ENCODE peak calls at places on chromosomes 12 and 14, in seven cellular contexts. One of them, this sample, is unnamed.
A peak's percentile ranks its signal among the peaks of the same experiment; 100 is the strongest.

GRCh38 chr14:92380582-92380981 is 57.6 kb downstream of the SLC24A4 start:
- DNase-seq in endothelial cell: no peak
- DNase-seq in fibroblast of mammary gland: no peak
- DNase-seq in ovary: no peak
- DNase-seq in progenitor cell of endocrine pancreas: no peak
- DNase-seq in epithelial cell of esophagus: no peak
- DNase-seq in CD8-positive, alpha-beta T cell: no peak
- DNase-seq in this sample: no peak

GRCh38 chr14:36582011-36582873 is at the start of gene NKX2-8:
- DNase-seq in endothelial cell: peak; percentile 16
- DNase-seq in fibroblast of mammary gland: no peak
- DNase-seq in ovary: no peak
- DNase-seq in progenitor cell of endocrine pancreas: no peak
- DNase-seq in epithelial cell of esophagus: peak; percentile 25
- DNase-seq in CD8-positive, alpha-beta T cell: no peak
- DNase-seq in this sample: no peak

GRCh38 chr14:70906785-70907171 is 481 bp upstream of the PCNX1 start:
- DNase-seq in endothelial cell: no peak
- DNase-seq in fibroblast of mammary gland: no peak
- DNase-seq in ovary: no peak
- DNase-seq in progenitor cell of endocrine pancreas: no peak
- DNase-seq in epithelial cell of esophagus: peak; percentile 44
- DNase-seq in CD8-positive, alpha-beta T cell: no peak
- DNase-seq in this sample: no peak

GRCh38 chr12:13504736-13505135 is 308.2 kb downstream of the EMP1 start:
- DNase-seq in endothelial cell: no peak
- DNase-seq in fibroblast of mammary gland: no peak
- DNase-seq in ovary: no peak
- DNase-seq in progenitor cell of endocrine pancreas: no peak
- DNase-seq in epithelial cell of esophagus: peak; percentile 31
- DNase-seq in CD8-positive, alpha-beta T cell: no peak
- DNase-seq in this sample: no peak

GRCh38 chr14:89017417-89017816 is 193.0 kb downstream of the TTC8 start:
- DNase-seq in endothelial cell: no peak
- DNase-seq in fibroblast of mammary gland: no peak
- DNase-seq in ovary: no peak
- DNase-seq in progenitor cell of endocrine pancreas: no peak
- DNase-seq in epithelial cell of esophagus: no peak
- DNase-seq in CD8-positive, alpha-beta T cell: no peak
- DNase-seq in this sample: no peak

GRCh38 chr12:39047539-39048078 is 142.2 kb upstream of the CPNE8 start:
- DNase-seq in endothelial cell: no peak
- DNase-seq in fibroblast of mammary gland: no peak
- DNase-seq in ovary: no peak
- DNase-seq in progenitor cell of endocrine pancreas: no peak
- DNase-seq in epithelial cell of esophagus: no peak
- DNase-seq in CD8-positive, alpha-beta T cell: no peak
- DNase-seq in this sample: no peak

GRCh38 chr14:31761325-31761724 is 200.1 kb downstream of the NUBPL start:
- DNase-seq in endothelial cell: no peak
- DNase-seq in fibroblast of mammary gland: no peak
- DNase-seq in ovary: no peak
- DNase-seq in progenitor cell of endocrine pancreas: no peak
- DNase-seq in epithelial cell of esophagus: no peak
- DNase-seq in CD8-positive, alpha-beta T cell: no peak
- DNase-seq in this sample: no peak

GRCh38 chr12:54571857-54572195 is 16.6 kb downstream of the PPP1R1A start:
- DNase-seq in endothelial cell: no peak
- DNase-seq in fibroblast of mammary gland: no peak
- DNase-seq in ovary: no peak
- DNase-seq in progenitor cell of endocrine pancreas: no peak
- DNase-seq in epithelial cell of esophagus: no peak
- DNase-seq in CD8-positive, alpha-beta T cell: no peak
- DNase-seq in this sample: no peak

GRCh38 chr14:99579903-99580570 is 24.0 kb downstream of the CCDC85C start:
- DNase-seq in endothelial cell: no peak
- DNase-seq in fibroblast of mammary gland: no peak
- DNase-seq in ovary: no peak
- DNase-seq in progenitor cell of endocrine pancreas: peak; percentile 50
- DNase-seq in epithelial cell of esophagus: peak; percentile 93
- DNase-seq in CD8-positive, alpha-beta T cell: no peak
- DNase-seq in this sample: no peak

GRCh38 chr12:92007787-92008186 is 137.9 kb downstream of the BTG1 start:
- DNase-seq in endothelial cell: no peak
- DNase-seq in fibroblast of mammary gland: no peak
- DNase-seq in ovary: no peak
- DNase-seq in progenitor cell of endocrine pancreas: no peak
- DNase-seq in epithelial cell of esophagus: no peak
- DNase-seq in CD8-positive, alpha-beta T cell: no peak
- DNase-seq in this sample: no peak

GRCh38 chr12:124037341-124037740 is 64.3 kb downstream of the ZNF664 start:
- DNase-seq in endothelial cell: no peak
- DNase-seq in fibroblast of mammary gland: no peak
- DNase-seq in ovary: no peak
- DNase-seq in progenitor cell of endocrine pancreas: no peak
- DNase-seq in epithelial cell of esophagus: no peak
- DNase-seq in CD8-positive, alpha-beta T cell: no peak
- DNase-seq in this sample: no peak

GRCh38 chr12:29241821-29242591 is 92.9 kb downstream of the FAR2 start:
- DNase-seq in endothelial cell: no peak
- DNase-seq in fibroblast of mammary gland: peak; percentile 96
- DNase-seq in ovary: no peak
- DNase-seq in progenitor cell of endocrine pancreas: no peak
- DNase-seq in epithelial cell of esophagus: peak; percentile 96
- DNase-seq in CD8-positive, alpha-beta T cell: no peak
- DNase-seq in this sample: no peak

GRCh38 chr14:97943619-97944018 is 1146.4 kb downstream of the VRK1 start:
- DNase-seq in endothelial cell: no peak
- DNase-seq in fibroblast of mammary gland: no peak
- DNase-seq in ovary: no peak
- DNase-seq in progenitor cell of endocrine pancreas: no peak
- DNase-seq in epithelial cell of esophagus: no peak
- DNase-seq in CD8-positive, alpha-beta T cell: no peak
- DNase-seq in this sample: no peak

GRCh38 chr14:102554835-102555819 is 37.3 kb upstream of the RCOR1 start:
- DNase-seq in endothelial cell: peak; percentile 44
- DNase-seq in fibroblast of mammary gland: no peak
- DNase-seq in ovary: peak; percentile 59
- DNase-seq in progenitor cell of endocrine pancreas: peak; percentile 31
- DNase-seq in epithelial cell of esophagus: peak; percentile 46
- DNase-seq in CD8-positive, alpha-beta T cell: peak; percentile 66
- DNase-seq in this sample: no peak

GRCh38 chr14:57574617-57575288 is 81.1 kb upstream of the CCDC198 start:
- DNase-seq in endothelial cell: no peak
- DNase-seq in fibroblast of mammary gland: peak; percentile 1
- DNase-seq in ovary: no peak
- DNase-seq in progenitor cell of endocrine pancreas: no peak
- DNase-seq in epithelial cell of esophagus: peak; percentile 2
- DNase-seq in CD8-positive, alpha-beta T cell: no peak
- DNase-seq in this sample: no peak

GRCh38 chr12:125091401-125091800 is 26.2 kb downstream of the AACS start:
- DNase-seq in endothelial cell: no peak
- DNase-seq in fibroblast of mammary gland: no peak
- DNase-seq in ovary: no peak
- DNase-seq in progenitor cell of endocrine pancreas: no peak
- DNase-seq in epithelial cell of esophagus: no peak
- DNase-seq in CD8-positive, alpha-beta T cell: no peak
- DNase-seq in this sample: no peak

GRCh38 chr12:125090437-125090836 is 25.2 kb downstream of the AACS start:
- DNase-seq in endothelial cell: no peak
- DNase-seq in fibroblast of mammary gland: no peak
- DNase-seq in ovary: no peak
- DNase-seq in progenitor cell of endocrine pancreas: no peak
- DNase-seq in epithelial cell of esophagus: no peak
- DNase-seq in CD8-positive, alpha-beta T cell: no peak
- DNase-seq in this sample: no peak

GRCh38 chr12:125092108-125092871 is 27.1 kb downstream of the AACS start:
- DNase-seq in endothelial cell: no peak
- DNase-seq in fibroblast of mammary gland: peak; percentile 6
- DNase-seq in ovary: peak; percentile 54
- DNase-seq in progenitor cell of endocrine pancreas: no peak
- DNase-seq in epithelial cell of esophagus: no peak
- DNase-seq in CD8-positive, alpha-beta T cell: no peak
- DNase-seq in this sample: no peak

GRCh38 chr12:125089626-125090025 is 24.4 kb downstream of the AACS start:
- DNase-seq in endothelial cell: no peak
- DNase-seq in fibroblast of mammary gland: no peak
- DNase-seq in ovary: no peak
- DNase-seq in progenitor cell of endocrine pancreas: no peak
- DNase-seq in epithelial cell of esophagus: no peak
- DNase-seq in CD8-positive, alpha-beta T cell: no peak
- DNase-seq in this sample: no peak

DNA sequence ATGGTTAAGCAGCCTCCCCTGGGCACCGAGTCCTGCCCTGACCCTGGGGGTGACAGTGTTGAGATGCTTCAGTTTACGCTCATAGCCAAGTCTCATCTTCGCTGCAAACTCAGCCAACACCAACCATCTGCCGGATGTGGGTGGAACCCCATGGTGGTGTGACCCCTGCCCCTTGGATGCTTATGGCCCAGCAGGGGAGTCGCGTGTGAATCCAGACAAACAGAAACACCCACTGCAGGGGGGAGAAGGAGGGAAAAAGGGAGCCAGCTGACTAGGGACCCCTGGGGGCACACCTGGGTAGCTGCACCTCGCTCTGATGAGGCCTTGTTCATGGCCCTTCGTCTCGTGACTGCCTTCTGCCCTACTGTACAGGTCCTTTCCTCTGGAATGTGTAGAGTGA is 23.8 kb downstream of the AACS start:
- DNase-seq in endothelial cell: no peak
- DNase-seq in fibroblast of mammary gland: no peak
- DNase-seq in ovary: no peak
- DNase-seq in progenitor cell of endocrine pancreas: no peak
- DNase-seq in epithelial cell of esophagus: no peak
- DNase-seq in CD8-positive, alpha-beta T cell: no peak
- DNase-seq in this sample: no peak
- TF ChIP-seq CTCF in endothelial cell: no peak
- TF ChIP-seq CTCF in fibroblast of mammary gland: no peak
- TF ChIP-seq CTCF in ovary: no peak
- TF ChIP-seq CTCF in progenitor cell of endocrine pancreas: no peak
- TF ChIP-seq CTCF in epithelial cell of esophagus: no peak
- TF ChIP-seq CTCF in CD8-positive, alpha-beta T cell: no peak
- TF ChIP-seq CTCF in this sample: no peak

GRCh38 chr12:57983858-57984505 is 42.6 kb downstream of the ATP23 start:
- DNase-seq in endothelial cell: no peak
- DNase-seq in fibroblast of mammary gland: no peak
- DNase-seq in ovary: no peak
- DNase-seq in progenitor cell of endocrine pancreas: no peak
- DNase-seq in epithelial cell of esophagus: no peak
- DNase-seq in CD8-positive, alpha-beta T cell: no peak
- DNase-seq in this sample: no peak

GRCh38 chr12:57985685-57986084 is 44.3 kb downstream of the ATP23 start:
- DNase-seq in endothelial cell: no peak
- DNase-seq in fibroblast of mammary gland: no peak
- DNase-seq in ovary: no peak
- DNase-seq in progenitor cell of endocrine pancreas: no peak
- DNase-seq in epithelial cell of esophagus: no peak
- DNase-seq in CD8-positive, alpha-beta T cell: no peak
- DNase-seq in this sample: no peak

GRCh38 chr12:57984629-57985151 is 43.3 kb downstream of the ATP23 start:
- DNase-seq in endothelial cell: no peak
- DNase-seq in fibroblast of mammary gland: no peak
- DNase-seq in ovary: no peak
- DNase-seq in progenitor cell of endocrine pancreas: no peak
- DNase-seq in epithelial cell of esophagus: no peak
- DNase-seq in CD8-positive, alpha-beta T cell: no peak
- DNase-seq in this sample: no peak

GRCh38 chr12:57983150-57983857 is 41.9 kb downstream of the ATP23 start:
- DNase-seq in endothelial cell: peak; percentile 55
- DNase-seq in fibroblast of mammary gland: peak; percentile 70
- DNase-seq in ovary: no peak
- DNase-seq in progenitor cell of endocrine pancreas: no peak
- DNase-seq in epithelial cell of esophagus: peak; percentile 68
- DNase-seq in CD8-positive, alpha-beta T cell: no peak
- DNase-seq in this sample: no peak
- TF ChIP-seq CTCF in endothelial cell: peak; percentile 73
- TF ChIP-seq CTCF in fibroblast of mammary gland: peak; percentile 64
- TF ChIP-seq CTCF in ovary: no peak
- TF ChIP-seq CTCF in progenitor cell of endocrine pancreas: peak; percentile 84
- TF ChIP-seq CTCF in epithelial cell of esophagus: peak; percentile 73
- TF ChIP-seq CTCF in CD8-positive, alpha-beta T cell: peak; percentile 56
- TF ChIP-seq CTCF in this sample: peak; percentile 92

GRCh38 chr12:15534322-15534721 is 212.0 kb downstream of the PTPRO start:
- DNase-seq in endothelial cell: no peak
- DNase-seq in fibroblast of mammary gland: peak; percentile 37
- DNase-seq in ovary: no peak
- DNase-seq in progenitor cell of endocrine pancreas: no peak
- DNase-seq in epithelial cell of esophagus: no peak
- DNase-seq in CD8-positive, alpha-beta T cell: no peak
- DNase-seq in this sample: no peak

GRCh38 chr12:15534870-15535269 is 212.6 kb downstream of the PTPRO start:
- DNase-seq in endothelial cell: no peak
- DNase-seq in fibroblast of mammary gland: peak; percentile 80
- DNase-seq in ovary: no peak
- DNase-seq in progenitor cell of endocrine pancreas: no peak
- DNase-seq in epithelial cell of esophagus: peak; percentile 58
- DNase-seq in CD8-positive, alpha-beta T cell: no peak
- DNase-seq in this sample: no peak

GRCh38 chr12:15530361-15530760 is 208.1 kb downstream of the PTPRO start:
- DNase-seq in endothelial cell: no peak
- DNase-seq in fibroblast of mammary gland: peak; percentile 55
- DNase-seq in ovary: no peak
- DNase-seq in progenitor cell of endocrine pancreas: no peak
- DNase-seq in epithelial cell of esophagus: no peak
- DNase-seq in CD8-positive, alpha-beta T cell: no peak
- DNase-seq in this sample: no peak

GRCh38 chr12:15535287-15535895 is 213.1 kb downstream of the PTPRO start:
- DNase-seq in endothelial cell: no peak
- DNase-seq in fibroblast of mammary gland: no peak
- DNase-seq in ovary: no peak
- DNase-seq in progenitor cell of endocrine pancreas: no peak
- DNase-seq in epithelial cell of esophagus: peak; percentile 33
- DNase-seq in CD8-positive, alpha-beta T cell: no peak
- DNase-seq in this sample: no peak

DNA sequence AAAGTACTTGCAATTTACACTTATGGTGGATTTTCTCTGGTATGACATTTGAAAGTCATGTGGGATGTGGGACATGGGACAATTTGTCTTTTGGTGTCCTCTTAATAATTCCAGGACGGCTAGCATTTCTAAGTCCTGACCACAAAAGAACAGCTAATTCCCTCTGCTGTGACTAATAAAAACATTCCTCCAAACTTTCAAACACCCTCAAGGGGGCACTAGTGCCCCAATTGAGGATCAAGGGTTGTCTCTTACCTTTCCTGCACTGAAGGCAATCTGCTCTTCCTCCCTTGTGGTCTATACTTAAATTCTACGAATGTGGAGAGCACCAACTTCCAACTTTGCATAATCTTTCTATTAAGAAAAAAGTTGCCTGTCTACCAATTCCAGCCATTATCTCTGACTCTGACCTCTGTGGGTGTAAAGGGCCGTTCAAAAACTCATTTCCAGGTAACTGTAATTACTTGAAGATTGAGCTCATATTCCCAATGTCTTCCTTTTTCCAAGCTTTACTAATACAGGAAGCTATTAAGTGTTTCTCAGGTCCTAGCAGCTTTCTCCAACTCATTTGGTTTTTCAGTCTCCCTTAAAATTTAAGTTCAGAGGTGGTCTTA is 210.2 kb downstream of the PTPRO start:
- DNase-seq in endothelial cell: peak; percentile 45
- DNase-seq in fibroblast of mammary gland: peak; percentile 91
- DNase-seq in ovary: no peak
- DNase-seq in progenitor cell of endocrine pancreas: no peak
- DNase-seq in epithelial cell of esophagus: peak; percentile 78
- DNase-seq in CD8-positive, alpha-beta T cell: peak; percentile 36
- DNase-seq in this sample: no peak
- TF ChIP-seq CTCF in endothelial cell: peak; percentile 63
- TF ChIP-seq CTCF in fibroblast of mammary gland: peak; percentile 82
- TF ChIP-seq CTCF in ovary: no peak
- TF ChIP-seq CTCF in progenitor cell of endocrine pancreas: peak; percentile 59
- TF ChIP-seq CTCF in epithelial cell of esophagus: peak; percentile 72
- TF ChIP-seq CTCF in CD8-positive, alpha-beta T cell: peak; percentile 70
- TF ChIP-seq CTCF in this sample: peak; percentile 69

GRCh38 chr12:85781751-85782150 is 54.5 kb downstream of the RASSF9 start:
- DNase-seq in endothelial cell: no peak
- DNase-seq in fibroblast of mammary gland: no peak
- DNase-seq in ovary: no peak
- DNase-seq in progenitor cell of endocrine pancreas: no peak
- DNase-seq in epithelial cell of esophagus: no peak
- DNase-seq in CD8-positive, alpha-beta T cell: no peak
- DNase-seq in this sample: no peak
- TF ChIP-seq CTCF in endothelial cell: no peak
- TF ChIP-seq CTCF in fibroblast of mammary gland: no peak
- TF ChIP-seq CTCF in ovary: no peak
- TF ChIP-seq CTCF in progenitor cell of endocrine pancreas: no peak
- TF ChIP-seq CTCF in epithelial cell of esophagus: no peak
- TF ChIP-seq CTCF in CD8-positive, alpha-beta T cell: no peak
- TF ChIP-seq CTCF in this sample: no peak

This sample was measured in type B pancreatic cell.